ENCODE peak calls at places on chromosome 11, in four cellular contexts. H, C, X and O are unnamed samples.

GRCh38 chr11:88303037-88303436 is 34.5 kb downstream of the CTSC start:
- DNase-seq in H (no peak), C (no peak), X (no peak), O (no peak)

GRCh38 chr11:130163346-130164220 is 4.0 kb downstream of the ST14 start:
- DNase-seq in H (no peak), C (peak), X (no peak), O (no peak)

GRCh38 chr11:47186937-47187681 is 875 bp upstream of the PACSIN3 start:
- DNase-seq in H (no peak), C (peak), X (peak), O (peak)

GRCh38 chr11:113193077-113193476 is 121.3 kb upstream of the TTC12 start:
- DNase-seq in H (no peak), C (no peak), X (peak), O (no peak)

GRCh38 chr11:78219493-78220217 is 30.9 kb downstream of the USP35 start:
- DNase-seq in H (no peak), C (no peak), X (no peak), O (no peak)

GRCh38 chr11:84558085-84558905 is 1068.8 kb downstream of the DLG2 start:
- DNase-seq in H (no peak), C (no peak), X (peak), O (no peak)

GRCh38 chr11:62976109-62976508 is 8.7 kb downstream of the SLC22A6 start:
- DNase-seq in H (no peak), C (no peak), X (no peak), O (no peak)

GRCh38 chr11:34308049-34308692 is 49.6 kb downstream of the ABTB2 start:
- DNase-seq in H (no peak), C (no peak), X (no peak), O (no peak)

GRCh38 chr11:33256808-33257159 is 397 bp upstream of the HIPK3 start:
- DNase-seq in H (no peak), C (no peak), X (no peak), O (no peak)

GRCh38 chr11:1260023-1260501 is 37.2 kb downstream of the MUC5B start:
- DNase-seq in H (no peak), C (no peak), X (peak), O (peak)

GRCh38 chr11:92556435-92556834 is 331.8 kb downstream of the FAT3 start:
- DNase-seq in H (no peak), C (no peak), X (no peak), O (no peak)

GRCh38 chr11:111730031-111730430 is 36.2 kb downstream of the PPP2R1B start:
- DNase-seq in H (no peak), C (no peak), X (no peak), O (no peak)

GRCh38 chr11:115420524-115420923 is 83.7 kb downstream of the CADM1 start:
- DNase-seq in H (no peak), C (no peak), X (no peak), O (no peak)

GRCh38 chr11:118916842-118917388 is 8.8 kb downstream of the BCL9L start:
- DNase-seq in H (no peak), C (no peak), X (peak), O (no peak)

GRCh38 chr11:62902932-62903331 is 18.2 kb downstream of the CHRM1 start:
- DNase-seq in H (no peak), C (no peak), X (no peak), O (no peak)

GRCh38 chr11:68658661-68659060 is 25.7 kb upstream of the GAL start:
- DNase-seq in H (no peak), C (no peak), X (no peak), O (no peak)

GRCh38 chr11:78564037-78564888 is 10.4 kb downstream of the NARS2 start:
- DNase-seq in H (no peak), C (no peak), X (peak), O (no peak)

GRCh38 chr11:65849771-65850216 is 8.2 kb downstream of the CFL1 start:
- DNase-seq in H (no peak), C (no peak), X (no peak), O (no peak)

GRCh38 chr11:24734742-24735141 is 237.9 kb downstream of the LUZP2 start:
- DNase-seq in H (no peak), C (no peak), X (no peak), O (no peak)

GRCh38 chr11:2890466-2891241 is 5.1 kb upstream of the CDKN1C start:
- DNase-seq in H (no peak), C (peak), X (no peak), O (no peak)

GRCh38 chr11:57566564-57567209 is 785 bp downstream of the UBE2L6 start:
- DNase-seq in H (no peak), C (no peak), X (peak), O (no peak)

GRCh38 chr11:110367571-110367970 is 62.2 kb upstream of the FDX1 start:
- DNase-seq in H (no peak), C (no peak), X (no peak), O (no peak)

GRCh38 chr11:3796796-3797328 is 492 bp downstream of the NUP98 start:
- DNase-seq in H (no peak), C (no peak), X (no peak), O (no peak)

GRCh38 chr11:60005360-60005759 is 11.6 kb upstream of the OOSP4B start:
- DNase-seq in H (no peak), C (no peak), X (no peak), O (no peak)

GRCh38 chr11:80929406-80929805 is 1488.6 kb upstream of the TENM4 start:
- DNase-seq in H (no peak), C (no peak), X (peak), O (no peak)

GRCh38 chr11:75811485-75811884 is 3.5 kb upstream of the UVRAG start:
- DNase-seq in H (no peak), C (no peak), X (no peak), O (no peak)

GRCh38 chr11:12157241-12157661 is 46.9 kb downstream of the MICAL2 start:
- DNase-seq in H (no peak), C (no peak), X (peak), O (no peak)

GRCh38 chr11:67405688-67406339 is 1.9 kb downstream of the TBC1D10C start:
- DNase-seq in H (no peak), C (no peak), X (no peak), O (no peak)